ENCODE peak calls at places on chromosomes 4 and X, in seven cellular contexts. One of them, this sample, is unnamed.

GRCh38 chr4:8398347-8398746 is 42.2 kb downstream of the ACOX3 start:
- DNase-seq in endodermal cell: no peak
- DNase-seq in CD8-positive, alpha-beta memory T cell: no peak
- DNase-seq in SJSA1: no peak
- DNase-seq in pancreas: no peak
- DNase-seq in MM.1S: no peak
- DNase-seq in astrocyte: no peak
- DNase-seq in this sample: no peak

GRCh38 chr4:85149656-85150055 is 183.2 kb upstream of the WDFY3 start:
- DNase-seq in endodermal cell: no peak
- DNase-seq in CD8-positive, alpha-beta memory T cell: no peak
- DNase-seq in SJSA1: no peak
- DNase-seq in pancreas: no peak
- DNase-seq in MM.1S: no peak
- DNase-seq in astrocyte: peak; percentile 20
- DNase-seq in this sample: no peak

GRCh38 chr4:174521800-174522182 is 497 bp downstream of the HPGD start:
- DNase-seq in endodermal cell: peak; percentile 71
- DNase-seq in CD8-positive, alpha-beta memory T cell: no peak
- DNase-seq in SJSA1: no peak
- DNase-seq in pancreas: no peak
- DNase-seq in MM.1S: peak; percentile 57
- DNase-seq in astrocyte: no peak
- DNase-seq in this sample: no peak

GRCh38 chr4:86990510-86990909 is 55.7 kb downstream of the AFF1 start:
- DNase-seq in endodermal cell: no peak
- DNase-seq in CD8-positive, alpha-beta memory T cell: no peak
- DNase-seq in SJSA1: no peak
- DNase-seq in pancreas: peak; percentile 40
- DNase-seq in MM.1S: no peak
- DNase-seq in astrocyte: no peak
- DNase-seq in this sample: no peak

GRCh38 chr4:154958621-154959358 is 177.7 kb downstream of the RBM46 start:
- DNase-seq in endodermal cell: no peak
- DNase-seq in CD8-positive, alpha-beta memory T cell: no peak
- DNase-seq in SJSA1: no peak
- DNase-seq in pancreas: peak; percentile 30
- DNase-seq in MM.1S: no peak
- DNase-seq in astrocyte: no peak
- DNase-seq in this sample: no peak

GRCh38 chrX:21004835-21005234 is 369.4 kb upstream of the CNKSR2 start:
- DNase-seq in endodermal cell: no peak
- DNase-seq in CD8-positive, alpha-beta memory T cell: no peak
- DNase-seq in SJSA1: no peak
- DNase-seq in pancreas: no peak
- DNase-seq in MM.1S: no peak
- DNase-seq in astrocyte: peak; percentile 8
- DNase-seq in this sample: no peak

GRCh38 chr4:129236351-129236750 is 140.4 kb downstream of the C4orf33 start:
- DNase-seq in endodermal cell: no peak
- DNase-seq in CD8-positive, alpha-beta memory T cell: no peak
- DNase-seq in SJSA1: no peak
- DNase-seq in pancreas: no peak
- DNase-seq in MM.1S: no peak
- DNase-seq in astrocyte: no peak
- DNase-seq in this sample: no peak

GRCh38 chr4:20085156-20085555 is 166.5 kb upstream of the SLIT2 start:
- DNase-seq in endodermal cell: no peak
- DNase-seq in CD8-positive, alpha-beta memory T cell: no peak
- DNase-seq in SJSA1: no peak
- DNase-seq in pancreas: no peak
- DNase-seq in MM.1S: no peak
- DNase-seq in astrocyte: no peak
- DNase-seq in this sample: no peak

GRCh38 chr4:108351806-108352205 is 183.1 kb upstream of the LEF1 start:
- DNase-seq in endodermal cell: no peak
- DNase-seq in CD8-positive, alpha-beta memory T cell: no peak
- DNase-seq in SJSA1: peak; percentile 55
- DNase-seq in pancreas: no peak
- DNase-seq in MM.1S: no peak
- DNase-seq in astrocyte: no peak
- DNase-seq in this sample: no peak

GRCh38 chrX:20521245-20521644 is 254.5 kb upstream of the RPS6KA3 start:
- DNase-seq in endodermal cell: no peak
- DNase-seq in CD8-positive, alpha-beta memory T cell: no peak
- DNase-seq in SJSA1: peak; percentile 21
- DNase-seq in pancreas: no peak
- DNase-seq in MM.1S: no peak
- DNase-seq in astrocyte: peak; percentile 64
- DNase-seq in this sample: no peak

GRCh38 chrX:46642145-46642544 is 68.6 kb downstream of the CHST7 start:
- DNase-seq in endodermal cell: no peak
- DNase-seq in CD8-positive, alpha-beta memory T cell: no peak
- DNase-seq in SJSA1: peak; percentile 14
- DNase-seq in pancreas: no peak
- DNase-seq in MM.1S: peak; percentile 53
- DNase-seq in astrocyte: no peak
- DNase-seq in this sample: no peak

GRCh38 chr4:1193206-1194027 is 21.0 kb upstream of the SPON2 start:
- DNase-seq in endodermal cell: peak; percentile 33
- DNase-seq in CD8-positive, alpha-beta memory T cell: no peak
- DNase-seq in SJSA1: no peak
- DNase-seq in pancreas: no peak
- DNase-seq in MM.1S: no peak
- DNase-seq in astrocyte: no peak
- DNase-seq in this sample: no peak

GRCh38 chr4:2936773-2937145 is 26.4 kb downstream of the NOP14 start:
- DNase-seq in endodermal cell: no peak
- DNase-seq in CD8-positive, alpha-beta memory T cell: peak; percentile 26
- DNase-seq in SJSA1: no peak
- DNase-seq in pancreas: peak; percentile 8
- DNase-seq in MM.1S: no peak
- DNase-seq in astrocyte: peak; percentile 76
- DNase-seq in this sample: no peak

GRCh38 chr4:1831331-1831730 is 24.6 kb downstream of the LETM1 start:
- DNase-seq in endodermal cell: no peak
- DNase-seq in CD8-positive, alpha-beta memory T cell: no peak
- DNase-seq in SJSA1: no peak
- DNase-seq in pancreas: no peak
- DNase-seq in MM.1S: no peak
- DNase-seq in astrocyte: no peak
- DNase-seq in this sample: no peak

GRCh38 chrX:1807301-1807731 is 192.5 kb downstream of the ASMT start:
- DNase-seq in endodermal cell: peak; percentile 81
- DNase-seq in CD8-positive, alpha-beta memory T cell: no peak
- DNase-seq in SJSA1: no peak
- DNase-seq in pancreas: no peak
- DNase-seq in MM.1S: no peak
- DNase-seq in astrocyte: peak; percentile 22
- DNase-seq in this sample: peak; percentile 8

GRCh38 chr4:44704673-44705072 is 21.7 kb downstream of the GNPDA2 start:
- DNase-seq in endodermal cell: no peak
- DNase-seq in CD8-positive, alpha-beta memory T cell: no peak
- DNase-seq in SJSA1: no peak
- DNase-seq in pancreas: no peak
- DNase-seq in MM.1S: no peak
- DNase-seq in astrocyte: no peak
- DNase-seq in this sample: no peak
- H3K36me3 ChIP-seq in endodermal cell: peaks cover 20% of the 10 kb centered on the region
- H3K36me3 ChIP-seq in CD8-positive, alpha-beta memory T cell: peaks cover 15% of the 10 kb centered on the region
- H3K36me3 ChIP-seq in SJSA1: peaks cover 4% of the 10 kb centered on the region
- H3K36me3 ChIP-seq in pancreas: peaks cover 6% of the 10 kb centered on the region
- H3K36me3 ChIP-seq in MM.1S: peaks cover 5% of the 10 kb centered on the region
- H3K36me3 ChIP-seq in astrocyte: peaks cover 35% of the 10 kb centered on the region
- H3K36me3 ChIP-seq in this sample: no peaks in the 10 kb centered on the region

GRCh38 chrX:72713130-72713529 is 976 bp downstream of the PHKA1 start:
- DNase-seq in endodermal cell: no peak
- DNase-seq in CD8-positive, alpha-beta memory T cell: no peak
- DNase-seq in SJSA1: no peak
- DNase-seq in pancreas: no peak
- DNase-seq in MM.1S: no peak
- DNase-seq in astrocyte: no peak
- DNase-seq in this sample: no peak
- H3K4me3 ChIP-seq in endodermal cell: peak overlapping the region; percentile 78
- H3K4me3 ChIP-seq in CD8-positive, alpha-beta memory T cell: no peak overlapping the region
- H3K4me3 ChIP-seq in SJSA1: no peak overlapping the region
- H3K4me3 ChIP-seq in pancreas: no peak overlapping the region
- H3K4me3 ChIP-seq in MM.1S: peak overlapping the region; percentile 63
- H3K4me3 ChIP-seq in astrocyte: peak overlapping the region; percentile 64
- H3K4me3 ChIP-seq in this sample: no peak overlapping the region

DNA sequence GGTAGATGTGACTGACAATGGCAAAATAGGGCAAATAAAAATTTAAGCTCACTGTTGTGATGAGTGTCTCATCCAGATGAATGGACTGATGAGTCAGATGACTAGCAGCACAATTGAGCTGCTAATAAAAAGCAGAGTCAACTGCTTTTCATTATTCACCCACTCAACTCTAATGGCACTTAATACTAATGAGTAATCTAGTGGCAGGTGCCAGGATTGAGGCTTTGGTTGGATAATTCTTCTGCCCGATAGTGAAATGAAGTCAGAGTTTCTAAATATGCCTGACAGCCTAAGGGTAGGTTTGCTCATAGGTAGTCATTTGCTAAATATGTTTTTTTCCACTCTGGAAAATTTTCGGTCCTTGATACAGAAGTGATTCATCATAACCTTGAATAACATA is 10.4 kb downstream of the OGT start:
- DNase-seq in endodermal cell: no peak
- DNase-seq in CD8-positive, alpha-beta memory T cell: no peak
- DNase-seq in SJSA1: peak; percentile 27
- DNase-seq in pancreas: no peak
- DNase-seq in MM.1S: no peak
- DNase-seq in astrocyte: peak; percentile 80
- DNase-seq in this sample: peak; percentile 66
- H3K36me3 ChIP-seq in endodermal cell: peaks cover 75% of the 10 kb centered on the region
- H3K36me3 ChIP-seq in CD8-positive, alpha-beta memory T cell: peaks cover 36% of the 10 kb centered on the region
- H3K36me3 ChIP-seq in SJSA1: peaks cover 64% of the 10 kb centered on the region
- H3K36me3 ChIP-seq in pancreas: peaks cover 10% of the 10 kb centered on the region
- H3K36me3 ChIP-seq in MM.1S: peaks cover 4% of the 10 kb centered on the region
- H3K36me3 ChIP-seq in astrocyte: peaks cover 28% of the 10 kb centered on the region
- H3K36me3 ChIP-seq in this sample: peaks cover 6% of the 10 kb centered on the region

GRCh38 chrX:124592745-124593144 is 246.4 kb downstream of the SH2D1A start:
- DNase-seq in endodermal cell: no peak
- DNase-seq in CD8-positive, alpha-beta memory T cell: no peak
- DNase-seq in SJSA1: no peak
- DNase-seq in pancreas: no peak
- DNase-seq in MM.1S: no peak
- DNase-seq in astrocyte: no peak
- DNase-seq in this sample: no peak
- H3K4me3 ChIP-seq in endodermal cell: no peak overlapping the region
- H3K4me3 ChIP-seq in CD8-positive, alpha-beta memory T cell: no peak overlapping the region
- H3K4me3 ChIP-seq in SJSA1: no peak overlapping the region
- H3K4me3 ChIP-seq in pancreas: no peak overlapping the region
- H3K4me3 ChIP-seq in MM.1S: no peak overlapping the region
- H3K4me3 ChIP-seq in astrocyte: no peak overlapping the region
- H3K4me3 ChIP-seq in this sample: no peak overlapping the region

GRCh38 chr4:111837761-111838160 is 307.5 kb upstream of the FAM241A start:
- DNase-seq in endodermal cell: no peak
- DNase-seq in CD8-positive, alpha-beta memory T cell: no peak
- DNase-seq in SJSA1: no peak
- DNase-seq in pancreas: no peak
- DNase-seq in MM.1S: no peak
- DNase-seq in astrocyte: no peak
- DNase-seq in this sample: no peak
- H3K36me3 ChIP-seq in endodermal cell: no peaks in the 10 kb centered on the region
- H3K36me3 ChIP-seq in CD8-positive, alpha-beta memory T cell: no peaks in the 10 kb centered on the region
- H3K36me3 ChIP-seq in SJSA1: no peaks in the 10 kb centered on the region
- H3K36me3 ChIP-seq in pancreas: no peaks in the 10 kb centered on the region
- H3K36me3 ChIP-seq in MM.1S: no peaks in the 10 kb centered on the region
- H3K36me3 ChIP-seq in astrocyte: no peaks in the 10 kb centered on the region
- H3K36me3 ChIP-seq in this sample: no peaks in the 10 kb centered on the region

GRCh38 chr4:102345795-102346100 is 466 bp upstream of the SLC39A8 start:
- DNase-seq in endodermal cell: no peak
- DNase-seq in CD8-positive, alpha-beta memory T cell: no peak
- DNase-seq in SJSA1: no peak
- DNase-seq in pancreas: no peak
- DNase-seq in MM.1S: peak; percentile 47
- DNase-seq in astrocyte: no peak
- DNase-seq in this sample: no peak
- H3K4me3 ChIP-seq in endodermal cell: peak overlapping the region; percentile 83
- H3K4me3 ChIP-seq in CD8-positive, alpha-beta memory T cell: peak overlapping the region; percentile 83
- H3K4me3 ChIP-seq in SJSA1: peak overlapping the region; percentile 59
- H3K4me3 ChIP-seq in pancreas: no peak overlapping the region
- H3K4me3 ChIP-seq in MM.1S: peak overlapping the region; percentile 78
- H3K4me3 ChIP-seq in astrocyte: peak overlapping the region; percentile 83
- H3K4me3 ChIP-seq in this sample: peak overlapping the region; percentile 62

GRCh38 chr4:105451346-105451745 is 22.5 kb downstream of the PPA2 start:
- DNase-seq in endodermal cell: no peak
- DNase-seq in CD8-positive, alpha-beta memory T cell: no peak
- DNase-seq in SJSA1: no peak
- DNase-seq in pancreas: no peak
- DNase-seq in MM.1S: peak; percentile 62
- DNase-seq in astrocyte: no peak
- DNase-seq in this sample: no peak
- H3K36me3 ChIP-seq in endodermal cell: peaks cover 45% of the 10 kb centered on the region
- H3K36me3 ChIP-seq in CD8-positive, alpha-beta memory T cell: peaks cover 9% of the 10 kb centered on the region
- H3K36me3 ChIP-seq in SJSA1: peaks cover 11% of the 10 kb centered on the region
- H3K36me3 ChIP-seq in pancreas: no peaks in the 10 kb centered on the region
- H3K36me3 ChIP-seq in MM.1S: peaks cover 2% of the 10 kb centered on the region
- H3K36me3 ChIP-seq in astrocyte: peaks cover 8% of the 10 kb centered on the region
- H3K36me3 ChIP-seq in this sample: no peaks in the 10 kb centered on the region

GRCh38 chr4:80270321-80270720 is 3.9 kb downstream of the FGF5 start:
- DNase-seq in endodermal cell: no peak
- DNase-seq in CD8-positive, alpha-beta memory T cell: no peak
- DNase-seq in SJSA1: no peak
- DNase-seq in pancreas: no peak
- DNase-seq in MM.1S: no peak
- DNase-seq in astrocyte: no peak
- DNase-seq in this sample: no peak

GRCh38 chr4:80268936-80269335 is 2.5 kb downstream of the FGF5 start:
- DNase-seq in endodermal cell: no peak
- DNase-seq in CD8-positive, alpha-beta memory T cell: no peak
- DNase-seq in SJSA1: no peak
- DNase-seq in pancreas: no peak
- DNase-seq in MM.1S: no peak
- DNase-seq in astrocyte: no peak
- DNase-seq in this sample: no peak

GRCh38 chr4:80266902-80267380 is 477 bp downstream of the FGF5 start:
- DNase-seq in endodermal cell: no peak
- DNase-seq in CD8-positive, alpha-beta memory T cell: no peak
- DNase-seq in SJSA1: no peak
- DNase-seq in pancreas: no peak
- DNase-seq in MM.1S: no peak
- DNase-seq in astrocyte: peak; percentile 50
- DNase-seq in this sample: no peak

GRCh38 chr4:80268081-80268823 is 1.8 kb downstream of the FGF5 start:
- DNase-seq in endodermal cell: peak; percentile 78
- DNase-seq in CD8-positive, alpha-beta memory T cell: no peak
- DNase-seq in SJSA1: no peak
- DNase-seq in pancreas: no peak
- DNase-seq in MM.1S: no peak
- DNase-seq in astrocyte: peak; percentile 47
- DNase-seq in this sample: no peak

DNA sequence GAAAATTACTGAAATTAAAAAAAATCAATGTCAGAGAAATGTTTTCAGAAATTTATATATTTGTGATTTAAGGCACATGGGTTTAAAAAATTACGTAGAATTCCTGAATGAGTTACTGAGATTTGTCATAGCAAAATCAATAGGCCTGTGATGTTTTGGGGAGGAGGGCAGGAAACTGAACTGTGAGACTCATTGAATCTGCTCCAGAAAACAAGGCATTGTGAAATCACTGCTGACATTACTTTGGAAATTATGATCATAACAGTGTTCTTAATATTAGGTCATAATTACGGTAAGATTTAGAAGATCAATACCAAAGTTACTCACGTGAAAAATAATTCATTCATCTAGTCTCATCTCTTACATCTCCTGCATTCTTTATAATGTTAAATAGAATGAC is 5.3 kb downstream of the FGF5 start:
- DNase-seq in endodermal cell: no peak
- DNase-seq in CD8-positive, alpha-beta memory T cell: no peak
- DNase-seq in SJSA1: no peak
- DNase-seq in pancreas: no peak
- DNase-seq in MM.1S: no peak
- DNase-seq in astrocyte: no peak
- DNase-seq in this sample: no peak
- H3K4me3 ChIP-seq in endodermal cell: no peak overlapping the region
- H3K4me3 ChIP-seq in CD8-positive, alpha-beta memory T cell: no peak overlapping the region
- H3K4me3 ChIP-seq in SJSA1: no peak overlapping the region
- H3K4me3 ChIP-seq in pancreas: no peak overlapping the region
- H3K4me3 ChIP-seq in MM.1S: no peak overlapping the region
- H3K4me3 ChIP-seq in astrocyte: peak overlapping the region; percentile 13
- H3K4me3 ChIP-seq in this sample: no peak overlapping the region

This sample was measured in BJ.